ENCODE peak calls at places on chromosome 17, in eight cellular contexts. X, V, C, E, N, H, L and G are unnamed samples.
A peak's percentile ranks its signal among the peaks of the same experiment; 100 is the strongest.

GRCh38 chr17:20721151-20721550 is 141.6 kb downstream of the CDRT15L2 start:
- DNase-seq in X (no peak), V (no peak), C (no peak), E (no peak), N (no peak), H (no peak), L (no peak), G (no peak)

GRCh38 chr17:68205251-68205807 is 42.5 kb upstream of the AMZ2 start:
- DNase-seq in X (peak; percentile 89), V (peak; percentile 92), C (peak; percentile 88), E (peak; percentile 86), N (peak; percentile 89), H (peak; percentile 98), L (peak; percentile 90), G (peak; percentile 64)

GRCh38 chr17:59527931-59528330 is 37.5 kb upstream of the DHX40 start:
- DNase-seq in X (no peak), V (no peak), C (no peak), E (no peak), N (no peak), H (no peak), L (no peak), G (no peak)

GRCh38 chr17:45345554-45346254 is 28.9 kb upstream of the MAP3K14 start:
- DNase-seq in X (no peak), V (no peak), C (no peak), E (no peak), N (peak; percentile 24), H (no peak), L (peak; percentile 19), G (no peak)

GRCh38 chr17:65697661-65698060 is 136.2 kb upstream of the AXIN2 start:
- DNase-seq in X (no peak), V (no peak), C (no peak), E (no peak), N (no peak), H (no peak), L (no peak), G (no peak)

GRCh38 chr17:17724307-17724921 is 43.2 kb downstream of the RAI1 start:
- DNase-seq in X (peak; percentile 58), V (no peak), C (no peak), E (no peak), N (no peak), H (no peak), L (no peak), G (no peak)

GRCh38 chr17:78868391-78868790 is 27.8 kb upstream of the USP36 start:
- DNase-seq in X (no peak), V (no peak), C (no peak), E (no peak), N (no peak), H (no peak), L (no peak), G (no peak)

GRCh38 chr17:61255609-61256008 is 144.0 kb upstream of the TBX2 start:
- DNase-seq in X (no peak), V (no peak), C (no peak), E (no peak), N (no peak), H (no peak), L (no peak), G (no peak)

GRCh38 chr17:76812248-76812647 is 56.0 kb upstream of the MGAT5B start:
- DNase-seq in X (no peak), V (no peak), C (no peak), E (no peak), N (no peak), H (no peak), L (no peak), G (no peak)

GRCh38 chr17:10295728-10296343 is 77.0 kb downstream of the MYH13 start:
- DNase-seq in X (peak; percentile 37), V (peak; percentile 37), C (no peak), E (no peak), N (peak; percentile 43), H (no peak), L (no peak), G (no peak)

DNA sequence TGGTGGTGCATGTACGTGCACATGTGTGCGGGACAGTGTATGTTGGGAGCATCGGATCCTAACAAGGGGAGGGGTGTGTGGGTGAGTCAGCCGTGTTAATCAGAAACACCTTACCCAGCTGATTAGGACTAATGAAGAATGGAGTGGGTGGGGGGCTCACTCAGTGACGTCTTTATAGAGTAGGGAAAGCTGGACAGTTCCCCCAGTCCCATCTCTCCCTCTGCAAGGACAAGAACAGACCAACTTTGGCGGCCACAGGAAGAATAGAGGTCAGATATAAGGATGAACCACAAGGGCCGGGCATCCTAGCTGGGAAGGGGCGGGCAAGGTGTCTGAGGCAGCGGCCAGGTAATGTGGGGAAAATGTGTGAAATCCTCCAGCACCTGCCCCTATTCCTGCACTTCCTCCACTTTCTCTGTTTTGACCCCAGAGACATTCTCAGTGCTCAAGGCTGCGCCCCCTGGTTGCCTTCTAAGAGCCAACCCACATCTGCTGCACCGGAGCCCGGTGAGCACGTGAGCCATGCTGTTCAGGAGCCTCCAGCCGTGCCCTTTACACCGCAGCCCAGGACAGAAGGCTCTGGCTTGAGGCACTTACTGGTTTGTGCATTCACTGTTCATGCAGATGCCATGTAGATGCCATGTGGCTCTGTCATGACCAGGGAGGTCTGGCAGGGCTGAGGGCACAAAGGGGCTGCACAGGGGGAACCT is 18.9 kb upstream of the TBX21 start:
- DNase-seq in X (no peak), V (no peak), C (no peak), E (no peak), N (no peak), H (no peak), L (no peak), G (no peak)
- H3K4me1 ChIP-seq in X (no peaks in the 10 kb centered on the region), V (peaks cover 2% of the 10 kb centered on the region), C (peaks cover 21% of the 10 kb centered on the region), E (peaks cover 11% of the 10 kb centered on the region), N (no peaks in the 10 kb centered on the region), H (no peaks in the 10 kb centered on the region), L (no peaks in the 10 kb centered on the region), G (no peaks in the 10 kb centered on the region)

GRCh38 chr17:36503456-36504155 is 17.1 kb downstream of the ZNHIT3 start:
- DNase-seq in X (no peak), V (no peak), C (no peak), E (no peak), N (no peak), H (peak; percentile 70), L (no peak), G (no peak)
- H3K4me1 ChIP-seq in X (no peaks in the 10 kb centered on the region), V (peaks cover 29% of the 10 kb centered on the region), C (no peaks in the 10 kb centered on the region), E (no peaks in the 10 kb centered on the region), N (no peaks in the 10 kb centered on the region), H (no peaks in the 10 kb centered on the region), L (no peaks in the 10 kb centered on the region), G (no peaks in the 10 kb centered on the region)

DNA sequence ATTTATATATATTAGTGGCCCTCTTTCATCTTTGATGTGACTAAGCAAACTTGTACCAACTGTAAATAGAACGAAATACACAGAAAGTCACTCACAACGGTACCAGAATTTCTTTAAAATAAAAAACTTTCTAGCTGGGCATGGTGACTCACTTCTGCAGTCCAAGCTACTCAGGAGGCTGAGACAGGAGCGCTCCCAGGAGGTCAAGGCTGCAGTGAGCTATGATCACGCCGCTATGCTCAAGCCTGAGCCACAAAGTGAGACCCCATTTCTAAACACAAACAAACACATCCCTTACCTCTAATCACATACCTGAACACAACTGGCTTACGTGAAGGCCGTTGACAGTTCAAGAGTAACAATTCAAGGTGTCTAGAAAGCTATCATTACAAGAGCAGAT is 29.7 kb downstream of the STAT5B start:
- DNase-seq in X (peak; percentile 87), V (no peak), C (no peak), E (no peak), N (no peak), H (no peak), L (peak; percentile 64), G (no peak)
- H3K4me1 ChIP-seq in X (peaks cover 77% of the 10 kb centered on the region), V (peaks cover 41% of the 10 kb centered on the region), C (peaks cover 53% of the 10 kb centered on the region), E (peaks cover 49% of the 10 kb centered on the region), N (no peaks in the 10 kb centered on the region), H (peaks cover under 1% of the 10 kb centered on the region), L (peaks cover 11% of the 10 kb centered on the region), G (peaks cover 69% of the 10 kb centered on the region)

GRCh38 chr17:73184133-73184993 is 8.5 kb upstream of the COG1 start:
- DNase-seq in X (no peak), V (no peak), C (no peak), E (no peak), N (no peak), H (peak; percentile 38), L (no peak), G (no peak)
- H3K4me1 ChIP-seq in X (no peaks in the 10 kb centered on the region), V (no peaks in the 10 kb centered on the region), C (no peaks in the 10 kb centered on the region), E (no peaks in the 10 kb centered on the region), N (no peaks in the 10 kb centered on the region), H (no peaks in the 10 kb centered on the region), L (peaks cover 2% of the 10 kb centered on the region), G (no peaks in the 10 kb centered on the region)

GRCh38 chr17:50097907-50098306 is 2.8 kb downstream of the PDK2 start:
- DNase-seq in X (no peak), V (no peak), C (no peak), E (no peak), N (no peak), H (no peak), L (no peak), G (no peak)

GRCh38 chr17:50097455-50097854 is 2.3 kb downstream of the PDK2 start:
- DNase-seq in X (no peak), V (no peak), C (no peak), E (no peak), N (no peak), H (no peak), L (no peak), G (no peak)

GRCh38 chr17:50096092-50096491 is 941 bp downstream of the PDK2 start:
- DNase-seq in X (no peak), V (no peak), C (no peak), E (no peak), N (no peak), H (no peak), L (no peak), G (no peak)

GRCh38 chr17:50095626-50096037 is 481 bp downstream of the PDK2 start:
- DNase-seq in X (no peak), V (no peak), C (no peak), E (peak; percentile 15), N (peak; percentile 46), H (no peak), L (no peak), G (no peak)

GRCh38 chr17:50096758-50097157 is 1.6 kb downstream of the PDK2 start:
- DNase-seq in X (no peak), V (no peak), C (no peak), E (no peak), N (no peak), H (no peak), L (no peak), G (no peak)
- H3K4me1 ChIP-seq in X (peaks cover 28% of the 10 kb centered on the region), V (peaks cover 74% of the 10 kb centered on the region), C (peaks cover 14% of the 10 kb centered on the region), E (peaks cover 14% of the 10 kb centered on the region), N (no peaks in the 10 kb centered on the region), H (no peaks in the 10 kb centered on the region), L (peaks cover 7% of the 10 kb centered on the region), G (peaks cover 35% of the 10 kb centered on the region)

DNA sequence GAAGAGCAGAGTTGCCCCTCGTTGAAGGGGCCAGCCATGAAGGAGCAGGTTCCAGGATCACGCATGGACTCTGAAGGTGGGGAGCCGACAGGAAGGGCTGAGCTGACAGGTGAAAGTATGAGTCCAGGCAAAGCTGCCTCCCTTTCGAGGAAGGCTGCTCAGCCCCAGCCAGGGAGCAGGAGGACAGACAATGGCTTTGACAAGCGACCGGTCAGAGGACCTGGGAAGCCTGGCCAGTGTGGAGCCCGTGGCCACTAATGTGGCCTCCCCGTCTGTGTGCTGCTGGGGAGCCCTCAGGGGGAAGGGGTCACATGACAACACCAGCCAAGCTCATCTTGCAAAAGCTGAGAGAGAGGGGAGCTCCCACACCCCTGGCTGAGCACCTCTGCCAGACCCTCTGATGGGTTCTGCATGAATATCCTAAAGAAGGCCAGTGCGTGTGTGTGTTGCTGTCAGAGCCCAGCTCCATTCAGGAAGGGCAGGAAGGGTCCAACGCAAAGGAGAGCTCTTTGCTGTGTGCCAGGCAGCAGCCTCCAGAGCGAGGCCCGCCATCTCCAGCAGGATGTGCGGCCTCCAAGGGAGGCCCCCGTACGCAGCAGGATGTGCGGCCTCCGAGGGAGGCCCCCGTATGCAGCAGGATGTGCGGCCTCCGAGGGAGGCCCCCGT is 102.3 kb upstream of the CHMP6 start:
- DNase-seq in X (no peak), V (no peak), C (no peak), E (no peak), N (no peak), H (peak; percentile 43), L (no peak), G (no peak)
- H3K4me1 ChIP-seq in X (peaks cover 22% of the 10 kb centered on the region), V (peaks cover 27% of the 10 kb centered on the region), C (peaks cover 45% of the 10 kb centered on the region), E (peaks cover 38% of the 10 kb centered on the region), N (no peaks in the 10 kb centered on the region), H (no peaks in the 10 kb centered on the region), L (peaks cover 5% of the 10 kb centered on the region), G (no peaks in the 10 kb centered on the region)